ENCODE peak calls at places on chromosome 14, in seven cellular contexts. U is caudate nucleus, O is PC-3, K is GM04504, T is endothelial cell, P is upper lobe of left lung, S is HEK293T. G is an unnamed sample.

GRCh38 chr14:92109490-92109889 is 3.1 kb upstream of the ATXN3 start:
- DNase-seq in U (no peak), O (no peak), K (no peak), T (no peak), P (no peak), S (no peak), G (no peak)

GRCh38 chr14:77647853-77648252 is 31.4 kb upstream of the SPTLC2 start:
- DNase-seq in U (no peak), O (no peak), K (no peak), T (no peak), P (no peak), S (no peak), G (no peak)

GRCh38 chr14:105989746-105990302 is 463.4 kb downstream of the TMEM121 start:
- DNase-seq in U (no peak), O (no peak), K (no peak), T (no peak), P (no peak), S (no peak), G (no peak)

GRCh38 chr14:21915814-21916213 is 242.2 kb upstream of the OR4E1 start:
- DNase-seq in U (no peak), O (peak; percentile 81), K (no peak), T (no peak), P (no peak), S (no peak), G (no peak)

GRCh38 chr14:106277503-106277902 is 751.1 kb downstream of the TMEM121 start:
- DNase-seq in U (no peak), O (no peak), K (no peak), T (no peak), P (peak; percentile 74), S (peak; percentile 23), G (no peak)

GRCh38 chr14:90556050-90556477 is 159.2 kb downstream of the CALM1 start:
- DNase-seq in U (no peak), O (no peak), K (no peak), T (peak; percentile 24), P (peak; percentile 86), S (no peak), G (no peak)

GRCh38 chr14:24514209-24514608 is 6.1 kb upstream of the CMA1 start:
- DNase-seq in U (no peak), O (no peak), K (no peak), T (no peak), P (no peak), S (no peak), G (no peak)

GRCh38 chr14:59918824-59919581 is 941 bp upstream of the LRRC9 start:
- DNase-seq in U (no peak), O (peak; percentile 71), K (peak; percentile 5), T (peak; percentile 28), P (no peak), S (peak; percentile 40), G (no peak)

GRCh38 chr14:54549862-54550261 is 17.1 kb upstream of the SAMD4A start:
- DNase-seq in U (no peak), O (peak; percentile 45), K (no peak), T (peak; percentile 19), P (no peak), S (no peak), G (no peak)

GRCh38 chr14:100891501-100892445 is 11.7 kb downstream of the RTL1 start:
- DNase-seq in U (no peak), O (no peak), K (no peak), T (no peak), P (no peak), S (no peak), G (no peak)

GRCh38 chr14:84885061-84885460 is 644.9 kb upstream of the FLRT2 start:
- DNase-seq in U (no peak), O (no peak), K (no peak), T (no peak), P (no peak), S (no peak), G (no peak)

GRCh38 chr14:91035855-91036254 is 24.6 kb downstream of the RPS6KA5 start:
- DNase-seq in U (no peak), O (no peak), K (no peak), T (no peak), P (no peak), S (no peak), G (no peak)

GRCh38 chr14:64081174-64081746 is 212.9 kb downstream of the ESR2 start:
- DNase-seq in U (no peak), O (peak; percentile 44), K (no peak), T (no peak), P (no peak), S (no peak), G (no peak)

GRCh38 chr14:74516451-74517155 is 23.0 kb downstream of the ISCA2 start:
- DNase-seq in U (no peak), O (peak; percentile 39), K (no peak), T (no peak), P (peak; percentile 46), S (no peak), G (no peak)

GRCh38 chr14:67846029-67846610 is 26.5 kb downstream of the RAD51B start:
- DNase-seq in U (no peak), O (no peak), K (no peak), T (no peak), P (peak; percentile 57), S (no peak), G (no peak)

GRCh38 chr14:93083898-93084297 is 31.8 kb downstream of the ITPK1 start:
- DNase-seq in U (no peak), O (no peak), K (no peak), T (no peak), P (no peak), S (no peak), G (no peak)

GRCh38 chr14:77024171-77024627 is 4.3 kb downstream of the IRF2BPL start:
- DNase-seq in U (no peak), O (peak; percentile 76), K (no peak), T (no peak), P (no peak), S (no peak), G (no peak)

GRCh38 chr14:78403278-78403815 is 233.2 kb downstream of the NRXN3 start:
- DNase-seq in U (no peak), O (no peak), K (no peak), T (no peak), P (no peak), S (no peak), G (no peak)

GRCh38 chr14:68074765-68075381 is 255.3 kb downstream of the RAD51B start:
- DNase-seq in U (no peak), O (no peak), K (no peak), T (no peak), P (no peak), S (no peak), G (no peak)

GRCh38 chr14:105199093-105199492 is 18.0 kb upstream of the NUDT14 start:
- DNase-seq in U (no peak), O (no peak), K (no peak), T (no peak), P (peak; percentile 84), S (no peak), G (no peak)

GRCh38 chr14:74614508-74615495 is 2.8 kb upstream of the LTBP2 start:
- DNase-seq in U (no peak), O (peak; percentile 65), K (no peak), T (no peak), P (no peak), S (no peak), G (no peak)

GRCh38 chr14:37597538-37598084 is 2.2 kb downstream of the TTC6 start:
- DNase-seq in U (no peak), O (peak; percentile 90), K (no peak), T (peak; percentile 65), P (peak; percentile 30), S (no peak), G (no peak)

GRCh38 chr14:55301722-55302121 is 30.5 kb downstream of the FBXO34 start:
- DNase-seq in U (no peak), O (peak; percentile 64), K (no peak), T (no peak), P (no peak), S (no peak), G (no peak)

GRCh38 chr14:75369506-75369905 is 58.3 kb upstream of the JDP2 start:
- DNase-seq in U (no peak), O (no peak), K (no peak), T (no peak), P (no peak), S (no peak), G (no peak)

GRCh38 chr14:68770553-68771286 is 22.1 kb downstream of the ZFP36L1 start:
- DNase-seq in U (no peak), O (no peak), K (no peak), T (no peak), P (no peak), S (no peak), G (no peak)

GRCh38 chr14:106556665-106557289 is 1030.4 kb downstream of the TMEM121 start:
- DNase-seq in U (no peak), O (peak; percentile 13), K (no peak), T (no peak), P (peak; percentile 92), S (peak; percentile 34), G (no peak)

GRCh38 chr14:104666981-104667380 is 22.4 kb upstream of the INF2 start:
- DNase-seq in U (no peak), O (no peak), K (no peak), T (no peak), P (no peak), S (no peak), G (no peak)

GRCh38 chr14:77738559-77739250 is 22.3 kb downstream of the SNW1 start:
- DNase-seq in U (no peak), O (no peak), K (peak; percentile 20), T (no peak), P (no peak), S (no peak), G (no peak)

GRCh38 chr14:22871962-22872832 is 657 bp downstream of the LRP10 start:
- DNase-seq in U (peak; percentile 52), O (peak; percentile 94), K (peak; percentile 72), T (peak; percentile 83), P (no peak), S (peak; percentile 82), G (no peak)

GRCh38 chr14:93832665-93833064 is 44.4 kb upstream of the PRIMA1 start:
- DNase-seq in U (no peak), O (no peak), K (no peak), T (no peak), P (no peak), S (no peak), G (peak; percentile 5)

GRCh38 chr14:104797112-104798044 is 1.8 kb upstream of the AKT1 start:
- DNase-seq in U (no peak), O (no peak), K (no peak), T (no peak), P (peak; percentile 85), S (no peak), G (no peak)

GRCh38 chr14:80628547-80628946 is 313.0 kb downstream of the CEP128 start:
- DNase-seq in U (no peak), O (no peak), K (no peak), T (no peak), P (no peak), S (no peak), G (no peak)